ENCODE peak calls at places on chromosome 5, in seven cellular contexts. W is stimulated activated CD4-positive, alpha-beta T cell treated with anti-CD3 and anti-CD28 coated beads, Interleukin-1b, Interleukin-23, amount 100 ng/mL, for 4 hours; P is heart left ventricle; R is caudate nucleus; S is HFFc6; J is left lobe of liver; D is OCI-LY7. M is an unnamed sample.

GRCh38 chr5:135989686-135990085 is 34.9 kb upstream of the LECT2 start:
- DNase-seq in W (no peak), P (no peak), R (no peak), S (no peak), J (no peak), D (no peak), M (no peak)

GRCh38 chr5:95530441-95530840 is 24.3 kb downstream of the SKIC3 start:
- DNase-seq in W (no peak), P (no peak), R (peak), S (peak), J (no peak), D (no peak), M (no peak)

GRCh38 chr5:1141827-1142226 is 30.0 kb upstream of the SLC12A7 start:
- DNase-seq in W (no peak), P (no peak), R (no peak), S (no peak), J (no peak), D (no peak), M (no peak)

GRCh38 chr5:68708156-68708841 is 385.5 kb upstream of the SLC30A5 start:
- DNase-seq in W (no peak), P (no peak), R (no peak), S (no peak), J (no peak), D (no peak), M (no peak)

GRCh38 chr5:149447373-149448367 is 68.6 kb upstream of the IL17B start:
- DNase-seq in W (no peak), P (no peak), R (no peak), S (no peak), J (no peak), D (no peak), M (no peak)

GRCh38 chr5:141604318-141604717 is 14.5 kb downstream of the DIAPH1 start:
- DNase-seq in W (no peak), P (peak), R (no peak), S (peak), J (no peak), D (peak), M (peak)

GRCh38 chr5:125798311-125798710 is 624.9 kb upstream of the GRAMD2B start:
- DNase-seq in W (no peak), P (no peak), R (no peak), S (no peak), J (no peak), D (peak), M (peak)

GRCh38 chr5:115098041-115098702 is 71.5 kb downstream of the TRIM36 start:
- DNase-seq in W (no peak), P (no peak), R (no peak), S (peak), J (no peak), D (peak), M (peak)

GRCh38 chr5:36422957-36423356 is 121.3 kb upstream of the RANBP3L start:
- DNase-seq in W (no peak), P (no peak), R (no peak), S (peak), J (no peak), D (no peak), M (peak)